ENCODE peak calls at places on chromosomes 5 and 9, in six cellular contexts. D, A, L, J, V and K are unnamed samples.

GRCh38 chr5:88507261-88507660 is 238.6 kb upstream of the TMEM161B start:
- DNase-seq in L (no peak), D (no peak), A (no peak), J (no peak), V (no peak), K (no peak)

GRCh38 chr9:68678430-68678829 is 26.6 kb upstream of the PIP5K1B start:
- DNase-seq in A (no peak), J (no peak), L (peak; percentile 34), D (peak; percentile 73), V (no peak), K (peak; percentile 58)

GRCh38 chr5:176157656-176158055 is 80.6 kb upstream of the SIMC1 start:
- DNase-seq in D (no peak), V (no peak), J (no peak), A (no peak), L (no peak), K (no peak)

GRCh38 chr5:10724799-10725507 is 36.1 kb downstream of the DAP start:
- DNase-seq in V (no peak), L (peak; percentile 71), A (no peak), J (no peak), D (peak; percentile 54), K (peak; percentile 3)

GRCh38 chr5:144698454-144698853 is 527.8 kb downstream of the KCTD16 start:
- DNase-seq in J (no peak), A (no peak), D (peak; percentile 27), L (no peak), V (no peak), K (no peak)

GRCh38 chr5:176994460-176995121 is 12.0 kb downstream of the UIMC1 start:
- DNase-seq in A (no peak), D (peak; percentile 13), V (no peak), J (peak; percentile 77), L (no peak), K (no peak)

GRCh38 chr9:114504341-114505186 is 709 bp downstream of the WHRN start:
- DNase-seq in D (peak; percentile 78), L (peak; percentile 51), A (peak; percentile 55), V (peak; percentile 24), J (no peak), K (peak; percentile 62)

GRCh38 chr9:4024281-4024680 is 275.6 kb downstream of the GLIS3 start:
- DNase-seq in V (no peak), D (no peak), L (no peak), A (no peak), J (no peak), K (no peak)

GRCh38 chr9:107243757-107244156 is 39.3 kb upstream of the RAD23B start:
- DNase-seq in A (no peak), V (no peak), L (peak; percentile 48), D (no peak), J (no peak), K (no peak)

GRCh38 chr5:172524573-172525021 is 70.3 kb upstream of the SH3PXD2B start:
- DNase-seq in D (no peak), A (no peak), V (no peak), L (no peak), J (no peak), K (no peak)

GRCh38 chr5:146751781-146752401 is 126.7 kb downstream of the PPP2R2B start:
- DNase-seq in J (peak; percentile 39), V (peak; percentile 32), L (peak; percentile 2), A (no peak), D (no peak), K (peak; percentile 21)

GRCh38 chr9:134167530-134167931 is 3.2 kb upstream of the RNU6ATAC start:
- DNase-seq in V (no peak), D (no peak), L (no peak), A (no peak), J (no peak), K (no peak)

GRCh38 chr5:60688980-60689379 is 11.0 kb downstream of the DEPDC1B start:
- DNase-seq in V (no peak), A (no peak), L (no peak), J (no peak), D (no peak), K (no peak)